ENCODE peak calls at places on chromosomes 4 and X, in nine cellular contexts. C is WERI-Rb-1, W is cardiac muscle cell, Q is GM06990, T is heart left ventricle, F is brain microvascular endothelial cell, Y is kidney epithelial cell, X is PC-3, U is right lobe of liver. J is an unnamed sample.

GRCh38 chr4:1776521-1777161 is 16.5 kb upstream of the FGFR3 start:
- DNase-seq in Q (no peak), X (no peak), W (no peak), T (no peak), F (no peak), C (no peak), U (no peak), Y (no peak), J (no peak)

GRCh38 chr4:151049430-151049884 is 34.4 kb upstream of the LRBA start:
- DNase-seq in U (no peak), Q (no peak), X (no peak), T (no peak), F (no peak), C (no peak), W (no peak), Y (no peak), J (no peak)

GRCh38 chrX:153411255-153411987 is at the start of gene ZFP92:
- DNase-seq in C (no peak), Y (no peak), W (peak), F (no peak), U (no peak), Q (peak), T (peak), X (no peak), J (no peak)

GRCh38 chr4:20859097-20859781 is 159.0 kb downstream of the PACRGL start:
- DNase-seq in T (no peak), C (no peak), X (peak), F (no peak), Y (no peak), Q (no peak), U (no peak), W (no peak), J (no peak)

GRCh38 chr4:20251796-20252655 is at the start of gene SLIT2:
- DNase-seq in Q (peak), X (peak), U (peak), W (peak), T (peak), F (peak), Y (no peak), C (peak), J (peak)

GRCh38 chrX:106730385-106730784 is 3.9 kb downstream of the RNF128 start:
- DNase-seq in W (no peak), C (no peak), F (no peak), U (no peak), T (no peak), X (no peak), Y (no peak), Q (no peak), J (no peak)

GRCh38 chrX:15292861-15293260 is 22.6 kb downstream of the ASB11 start:
- DNase-seq in Y (no peak), U (no peak), X (peak), W (no peak), C (no peak), T (no peak), F (no peak), Q (no peak), J (no peak)

GRCh38 chr4:17448689-17449088 is 63.2 kb downstream of the QDPR start:
- DNase-seq in X (peak), Q (no peak), F (peak), Y (peak), C (no peak), W (peak), U (no peak), T (no peak), J (no peak)

GRCh38 chr4:2246384-2247127 is 4.6 kb upstream of the HAUS3 start:
- DNase-seq in Q (peak), T (no peak), X (no peak), U (no peak), F (no peak), C (peak), W (no peak), Y (no peak), J (no peak)

GRCh38 chr4:56999751-57000150 is 21.1 kb downstream of the POLR2B start:
- DNase-seq in X (no peak), T (no peak), U (no peak), W (no peak), Y (no peak), F (no peak), Q (no peak), C (no peak), J (no peak)

GRCh38 chr4:56990109-56990508 is 11.4 kb downstream of the POLR2B start:
- DNase-seq in Y (no peak), W (peak), Q (no peak), C (no peak), X (peak), U (no peak), F (peak), T (no peak), J (no peak)

GRCh38 chr4:56995525-56995924 is 16.8 kb downstream of the POLR2B start:
- DNase-seq in X (no peak), T (peak), Q (no peak), U (no peak), Y (no peak), W (peak), F (peak), C (no peak), J (no peak)
- H3K4me3 ChIP-seq in X (no peak), T (peak), Q (no peak), U (no peak), Y (no peak), W (no peak), F (no peak), C (no peak), J (no peak)

DNA sequence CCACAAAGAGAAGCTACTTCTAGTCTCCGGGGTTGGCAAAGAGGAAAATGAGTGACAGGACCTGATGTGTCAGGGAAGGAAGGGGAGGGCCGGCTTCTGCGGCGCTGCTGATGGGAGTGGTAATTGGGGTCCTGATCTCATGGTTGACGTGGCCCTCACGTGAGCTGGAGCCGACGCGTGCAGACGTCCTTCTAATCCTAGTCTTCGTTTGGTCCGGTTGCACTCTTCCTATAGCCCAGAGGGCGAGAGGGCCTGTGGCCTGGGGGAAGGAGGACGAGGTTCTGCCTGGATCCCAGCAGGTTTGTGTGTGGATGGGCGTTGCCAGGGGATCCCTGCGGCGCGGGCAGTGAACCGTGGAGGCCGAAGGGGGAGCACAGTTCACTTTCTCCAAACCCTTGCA is at the start of gene ARMCX1:
- DNase-seq in U (peak), W (peak), F (peak), C (no peak), Q (peak), X (no peak), Y (peak), T (peak), J (no peak)
- H3K4me3 ChIP-seq in U (peak), W (peak), F (peak), C (no peak), Q (no peak), X (no peak), Y (peak), T (peak), J (no peak)

GRCh38 chrX:3712870-3713224 is 602 bp downstream of the PRKX start:
- DNase-seq in Q (peak), U (no peak), F (no peak), C (peak), Y (no peak), W (no peak), X (peak), T (no peak), J (no peak)

GRCh38 chrX:3713937-3714434 is 537 bp upstream of the PRKX start:
- DNase-seq in W (no peak), T (no peak), Q (no peak), C (no peak), X (peak), U (no peak), Y (no peak), F (no peak), J (no peak)

GRCh38 chrX:3713225-3713936 is at the start of gene PRKX:
- DNase-seq in W (peak), F (peak), C (peak), U (peak), X (peak), T (peak), Y (no peak), Q (peak), J (peak)

GRCh38 chrX:3712080-3712869 is 1.2 kb downstream of the PRKX start:
- DNase-seq in X (peak), W (peak), T (peak), U (no peak), Y (no peak), Q (peak), F (peak), C (peak), J (no peak)

GRCh38 chrX:3711331-3711917 is 2.0 kb downstream of the PRKX start:
- DNase-seq in Y (no peak), W (no peak), U (no peak), Q (peak), F (no peak), X (no peak), T (peak), C (no peak), J (no peak)
- H3K4me3 ChIP-seq in Y (peak), W (peak), U (peak), Q (peak), F (peak), X (peak), T (peak), C (peak), J (no peak)

DNA sequence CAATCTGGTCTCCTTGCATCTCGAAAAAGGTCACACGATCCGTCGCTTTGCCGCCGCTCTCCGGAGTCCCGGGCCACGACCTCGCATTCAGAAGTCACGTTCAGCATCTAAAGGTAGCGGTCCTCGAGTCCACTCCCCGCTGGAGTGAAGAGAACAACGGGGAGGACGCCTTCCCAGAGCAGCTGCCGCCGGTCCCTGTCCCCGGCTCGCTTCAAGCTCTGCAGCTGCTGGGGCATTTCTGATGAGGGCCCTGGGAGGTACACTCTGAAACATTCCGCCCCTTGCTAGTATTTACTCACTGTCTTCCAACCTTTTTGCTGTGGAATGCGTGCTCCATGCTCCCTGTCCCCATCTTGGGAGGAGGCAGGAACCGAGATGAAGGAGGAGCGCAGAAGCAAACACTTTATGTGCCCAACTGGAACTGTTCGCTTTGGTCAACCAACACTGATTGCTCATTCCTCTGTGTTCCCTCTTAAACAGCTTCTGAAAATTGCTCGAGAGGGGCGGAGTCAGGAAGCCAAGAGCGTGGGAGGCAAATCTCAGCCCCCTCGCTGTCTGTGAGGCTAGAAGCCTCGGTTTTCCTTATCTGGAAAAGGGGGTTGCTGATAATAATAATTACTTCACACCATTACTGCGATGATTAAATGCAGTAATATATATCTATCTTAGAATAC is 6.4 kb upstream of the VAMP7 start:
- DNase-seq in F (no peak), X (no peak), W (peak), U (no peak), C (no peak), Y (no peak), Q (no peak), T (no peak), J (no peak)
- H3K4me3 ChIP-seq in F (peak), X (no peak), W (no peak), U (no peak), C (no peak), Y (no peak), Q (no peak), T (peak), J (no peak)

GRCh38 chrX:45056428-45057145 is 144.1 kb downstream of the DIPK2B start:
- DNase-seq in C (no peak), Q (no peak), U (no peak), F (no peak), X (no peak), T (no peak), W (no peak), Y (no peak), J (no peak)
- H3K4me3 ChIP-seq in C (no peak), Q (no peak), U (no peak), F (no peak), X (no peak), T (no peak), W (no peak), Y (no peak), J (no peak)

DNA sequence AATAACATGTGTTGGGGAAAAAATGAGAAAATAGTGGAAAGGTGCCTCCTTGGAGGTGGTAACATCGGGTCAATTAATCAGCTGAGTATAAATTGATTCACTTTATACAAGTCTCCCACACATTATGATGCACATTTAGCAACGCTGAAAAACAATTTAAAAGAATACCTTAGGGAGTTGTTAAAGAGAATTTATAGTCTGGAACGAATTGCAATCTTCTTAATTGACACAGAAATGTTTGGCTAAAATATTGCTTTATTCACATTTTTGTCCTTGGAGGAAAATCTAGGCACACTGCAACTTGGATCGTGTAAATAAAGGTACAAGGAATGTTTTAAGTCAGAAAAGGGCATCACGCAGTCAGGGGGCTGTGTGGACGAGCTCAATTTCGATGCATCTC is 84.2 kb downstream of the HPRT1 start:
- DNase-seq in X (no peak), Q (no peak), T (no peak), Y (no peak), W (peak), F (no peak), U (no peak), C (no peak), J (no peak)
- H3K4me3 ChIP-seq in X (no peak), Q (no peak), T (peak), Y (no peak), W (peak), F (peak), U (no peak), C (no peak), J (no peak)

GRCh38 chr4:111537861-111538260 is 607.4 kb upstream of the FAM241A start:
- DNase-seq in U (no peak), C (no peak), F (no peak), Y (peak), Q (no peak), T (no peak), W (peak), X (no peak), J (no peak)
- H3K4me3 ChIP-seq in U (no peak), C (no peak), F (no peak), Y (no peak), Q (no peak), T (no peak), W (no peak), X (no peak), J (no peak)

GRCh38 chr4:74624351-74625151 is 169.8 kb downstream of the BTC start:
- DNase-seq in X (peak), C (no peak), Y (peak), U (no peak), Q (no peak), F (peak), T (no peak), W (peak), J (peak)
- H3K4me3 ChIP-seq in X (no peak), C (no peak), Y (no peak), U (no peak), Q (no peak), F (no peak), T (no peak), W (no peak), J (no peak)

DNA sequence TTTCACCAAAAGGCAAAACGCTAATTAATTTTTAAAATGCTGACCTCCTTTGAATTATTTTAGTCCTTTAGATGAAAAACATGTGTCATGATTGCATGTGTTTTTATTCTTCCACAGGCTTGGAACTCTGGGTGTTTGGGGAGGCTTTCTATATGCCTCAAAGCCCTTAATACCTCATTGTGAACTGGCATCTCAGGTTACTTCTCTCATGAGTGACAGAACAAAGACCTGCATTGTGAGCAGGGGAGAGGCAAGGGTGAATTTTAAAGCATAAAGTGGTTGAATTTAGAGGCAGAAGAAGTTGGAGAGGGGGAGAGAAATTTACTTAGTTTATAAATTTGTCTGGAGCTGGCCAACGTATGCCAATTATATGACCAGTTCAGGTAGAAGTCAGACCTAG is 119.5 kb downstream of the ARSF start:
- DNase-seq in T (no peak), F (no peak), Q (no peak), C (no peak), W (no peak), Y (no peak), X (no peak), U (no peak), J (no peak)
- H3K4me3 ChIP-seq in T (no peak), F (no peak), Q (no peak), C (no peak), W (no peak), Y (no peak), X (no peak), U (no peak), J (no peak)

J was measured in Jurkat, Clone E6-1.